ENCODE peak calls at places on chromosomes 16 and 17, in four cellular contexts. J is uterus, L is tibial nerve, M is heart left ventricle. T is an unnamed sample. For H3K4me1, the result is how much of the 10 kb centered on the place peaks cover.

GRCh38 chr17:77131919-77132318 is 8.8 kb upstream of the SEC14L1 start:
- DNase-seq in J (no peak), L (no peak), M (no peak), T (no peak)

GRCh38 chr17:28743243-28744103 is at the start of gene TRAF4:
- DNase-seq in J (peak), M (peak), L (peak), T (peak)

GRCh38 chr17:77205396-77206124 is 64.8 kb downstream of the SEC14L1 start:
- DNase-seq in J (no peak), M (no peak), L (no peak), T (no peak)

GRCh38 chr16:4900750-4901149 is 36.2 kb downstream of the PPL start:
- DNase-seq in J (no peak), L (no peak), M (no peak), T (no peak)

GRCh38 chr16:78639775-78640174 is 540.3 kb downstream of the WWOX start:
- DNase-seq in J (no peak), L (no peak), M (no peak), T (no peak)

GRCh38 chr17:42311240-42312034 is 23.1 kb downstream of the STAT5A start:
- DNase-seq in J (peak), L (peak), M (peak), T (peak)

GRCh38 chr16:66131895-66132294 is 234.6 kb upstream of the CDH5 start:
- DNase-seq in J (no peak), L (no peak), M (no peak), T (no peak)

GRCh38 chr16:28202147-28202746 is 9.5 kb downstream of the XPO6 start:
- DNase-seq in J (no peak), M (no peak), L (no peak), T (no peak)

GRCh38 chr16:11799509-11800384 is 2.7 kb upstream of the ZC3H7A start:
- DNase-seq in L (no peak), M (no peak), J (no peak), T (no peak)

GRCh38 chr16:81639931-81640680 is 139.0 kb upstream of the PLCG2 start:
- DNase-seq in L (no peak), M (no peak), J (no peak), T (no peak)

GRCh38 chr16:46751381-46751780 is 3.2 kb upstream of the MYLK3 start:
- DNase-seq in J (no peak), M (no peak), L (no peak), T (no peak)

GRCh38 chr16:11619327-11619851 is 32.7 kb upstream of the LITAF start:
- DNase-seq in M (no peak), L (no peak), J (no peak), T (peak)

GRCh38 chr17:40718904-40719303 is 15.4 kb upstream of the KRT24 start:
- DNase-seq in L (no peak), J (no peak), M (no peak), T (no peak)

GRCh38 chr17:40551874-40552768 is 13.2 kb downstream of the CCR7 start:
- DNase-seq in J (peak), M (peak), L (no peak), T (peak)

GRCh38 chr17:44804301-44805061 is 25.6 kb downstream of the GJC1 start:
- DNase-seq in J (peak), M (peak), L (no peak), T (no peak)

GRCh38 chr17:70375406-70375805 is 206.1 kb downstream of the KCNJ2 start:
- DNase-seq in M (no peak), L (no peak), J (no peak), T (no peak)
- H3K4me1 ChIP-seq in M (under half), L (under half), J (under half), T (under half)

GRCh38 chr16:21150375-21151001 is at the start of gene DNAH3:
- DNase-seq in M (no peak), L (no peak), J (no peak), T (peak)
- H3K4me3 ChIP-seq in M (no peak), L (no peak), J (no peak), T (no peak)

DNA sequence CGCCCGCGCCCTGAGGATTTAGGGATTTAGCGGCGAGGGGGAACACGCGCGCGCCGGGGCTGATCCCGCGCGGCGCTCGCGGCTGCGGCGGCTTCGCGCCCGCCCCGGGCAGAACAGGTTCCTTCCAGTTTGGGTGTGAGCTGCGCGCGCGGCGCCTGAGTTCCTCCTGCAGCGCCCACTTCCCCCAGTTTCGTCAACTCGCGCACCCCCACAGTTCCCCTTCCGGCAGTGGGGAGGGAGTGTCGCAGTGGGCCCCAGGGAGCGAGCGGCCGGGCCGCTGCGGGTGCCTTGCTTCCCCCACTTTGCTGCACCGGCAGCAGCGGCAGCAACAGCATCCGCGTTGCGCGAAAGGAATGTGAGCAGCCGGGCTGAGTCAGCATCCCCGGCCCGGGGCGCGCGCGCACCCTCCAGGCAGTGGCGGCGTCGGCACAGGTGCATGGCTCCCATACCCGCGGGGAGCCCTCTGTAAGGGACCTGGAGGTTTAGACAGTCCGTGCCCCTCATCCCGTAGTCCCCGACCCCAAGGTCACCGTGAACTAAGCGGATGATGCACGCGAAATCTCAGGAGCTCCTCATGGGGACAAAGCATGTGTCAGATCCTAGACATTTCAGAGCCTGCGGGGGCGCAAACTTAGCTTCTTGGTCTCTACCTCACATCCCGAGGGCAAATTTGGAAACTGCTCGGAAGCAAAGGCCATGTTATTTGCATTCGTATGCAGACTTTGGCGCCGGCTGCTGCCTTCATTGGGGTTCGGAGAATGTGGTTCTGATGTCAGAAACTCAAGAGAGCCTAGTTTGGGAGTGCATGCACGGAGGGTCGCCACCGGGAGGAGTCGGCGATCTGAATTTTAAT is 767 bp downstream of the ARSG start:
- DNase-seq in M (peak), J (peak), L (peak), T (peak)
- TF ChIP-seq POLR2A in M (no peak), J (peak), L (peak), T (peak)

GRCh38 chr17:38427160-38427949 is 909 bp upstream of the ARHGAP23 start:
- DNase-seq in L (no peak), M (no peak), J (no peak), T (no peak)

GRCh38 chr17:38426441-38426840 is 1.8 kb upstream of the ARHGAP23 start:
- DNase-seq in J (no peak), M (no peak), L (no peak), T (no peak)

GRCh38 chr17:38424297-38424972 is 3.8 kb upstream of the ARHGAP23 start:
- DNase-seq in J (no peak), M (no peak), L (no peak), T (no peak)

GRCh38 chr17:38425048-38425447 is 3.2 kb upstream of the ARHGAP23 start:
- DNase-seq in M (no peak), J (no peak), L (no peak), T (no peak)

GRCh38 chr17:38425744-38426143 is 2.5 kb upstream of the ARHGAP23 start:
- DNase-seq in J (peak), L (no peak), M (peak), T (no peak)
- H3K4me1 ChIP-seq in J (under half), L (under half), M (under half), T (under half)

GRCh38 chr17:61395983-61396585 is 3.6 kb upstream of the TBX2 start:
- DNase-seq in L (no peak), M (no peak), J (no peak), T (no peak)

GRCh38 chr17:61393904-61394629 is 5.6 kb upstream of the TBX2 start:
- DNase-seq in L (no peak), M (no peak), J (no peak), T (no peak)

GRCh38 chr17:61393550-61393903 is 6.1 kb upstream of the TBX2 start:
- DNase-seq in L (no peak), J (no peak), M (no peak), T (no peak)

GRCh38 chr17:61395409-61395982 is 4.1 kb upstream of the TBX2 start:
- DNase-seq in J (no peak), M (no peak), L (no peak), T (no peak)

GRCh38 chr17:61394630-61395408 is 4.8 kb upstream of the TBX2 start:
- DNase-seq in L (no peak), M (no peak), J (no peak), T (no peak)
- H3K4me3 ChIP-seq in L (no peak), M (peak), J (no peak), T (no peak)

GRCh38 chr17:49763735-49764558 is at the start of gene FAM117A:
- DNase-seq in M (peak), J (peak), L (peak), T (peak)
- TF ChIP-seq POLR2A in M (no peak), J (peak), L (no peak), T (peak)

DNA sequence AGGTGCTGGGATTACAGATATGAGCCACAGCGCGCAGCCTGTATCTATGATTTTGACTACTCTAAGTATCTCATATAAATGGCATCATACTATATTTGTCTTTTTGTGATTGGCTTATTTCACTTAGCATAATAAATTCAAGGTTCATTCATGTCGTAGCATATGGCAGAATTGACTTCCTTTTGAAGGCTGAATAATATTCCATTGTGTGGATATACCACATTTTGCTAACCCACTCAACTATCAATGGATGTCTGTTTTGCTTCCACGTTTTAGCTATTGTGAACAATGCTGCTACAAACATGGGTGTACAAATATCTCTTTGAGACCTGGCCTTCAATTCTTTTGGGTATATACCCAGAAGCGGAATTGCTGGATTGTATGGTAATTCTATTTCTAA is 10.1 kb downstream of the PLXDC1 start:
- DNase-seq in J (no peak), M (no peak), L (no peak), T (no peak)
- H3K4me1 ChIP-seq in J (under half), M (under half), L (under half), T (under half)

GRCh38 chr17:57484826-57485565 is 228.7 kb downstream of the MSI2 start:
- DNase-seq in M (no peak), J (no peak), L (no peak), T (peak)
- H3K4me3 ChIP-seq in M (no peak), J (no peak), L (no peak), T (no peak)

DNA sequence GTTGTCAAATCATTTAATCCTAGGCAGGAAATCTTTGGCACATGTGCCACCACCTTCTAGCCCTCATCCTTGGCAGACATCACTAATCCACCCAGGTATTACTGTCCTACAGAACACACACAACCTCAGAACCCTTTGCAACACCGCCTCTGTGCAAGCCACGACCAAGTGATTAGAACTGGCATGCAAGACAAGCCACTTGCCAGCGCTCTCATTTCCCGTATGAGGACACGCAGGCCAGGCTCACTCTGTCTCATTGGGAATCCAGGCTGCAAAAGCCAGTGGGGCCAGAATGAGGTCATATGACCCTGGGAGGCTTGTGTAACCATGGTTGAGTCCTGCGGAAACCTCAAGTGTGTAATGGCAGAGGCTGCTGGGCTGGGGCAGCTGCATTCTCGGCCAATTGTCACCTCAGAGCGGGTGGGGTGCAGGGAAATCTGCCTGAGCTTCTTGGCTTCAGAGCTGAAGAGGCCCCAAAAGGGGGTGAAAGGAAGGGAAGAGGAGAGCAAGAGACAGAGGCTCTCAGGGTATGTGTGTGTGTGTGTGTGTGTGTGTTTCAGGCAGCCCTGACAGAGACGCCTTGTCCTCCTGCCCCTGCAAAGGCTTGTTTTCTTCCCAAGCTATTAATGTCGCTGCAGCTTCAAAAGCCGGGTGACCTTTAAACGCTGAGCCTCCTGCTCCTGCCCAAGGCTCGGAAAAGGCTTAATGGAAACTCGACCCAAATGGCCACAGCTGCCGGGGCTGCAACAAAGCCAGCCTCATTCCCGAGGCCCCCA is 43.2 kb upstream of the MRPS23 start:
- DNase-seq in M (peak), L (peak), J (peak), T (peak)
- TF ChIP-seq POLR2A in M (no peak), L (no peak), J (peak), T (peak)

DNA sequence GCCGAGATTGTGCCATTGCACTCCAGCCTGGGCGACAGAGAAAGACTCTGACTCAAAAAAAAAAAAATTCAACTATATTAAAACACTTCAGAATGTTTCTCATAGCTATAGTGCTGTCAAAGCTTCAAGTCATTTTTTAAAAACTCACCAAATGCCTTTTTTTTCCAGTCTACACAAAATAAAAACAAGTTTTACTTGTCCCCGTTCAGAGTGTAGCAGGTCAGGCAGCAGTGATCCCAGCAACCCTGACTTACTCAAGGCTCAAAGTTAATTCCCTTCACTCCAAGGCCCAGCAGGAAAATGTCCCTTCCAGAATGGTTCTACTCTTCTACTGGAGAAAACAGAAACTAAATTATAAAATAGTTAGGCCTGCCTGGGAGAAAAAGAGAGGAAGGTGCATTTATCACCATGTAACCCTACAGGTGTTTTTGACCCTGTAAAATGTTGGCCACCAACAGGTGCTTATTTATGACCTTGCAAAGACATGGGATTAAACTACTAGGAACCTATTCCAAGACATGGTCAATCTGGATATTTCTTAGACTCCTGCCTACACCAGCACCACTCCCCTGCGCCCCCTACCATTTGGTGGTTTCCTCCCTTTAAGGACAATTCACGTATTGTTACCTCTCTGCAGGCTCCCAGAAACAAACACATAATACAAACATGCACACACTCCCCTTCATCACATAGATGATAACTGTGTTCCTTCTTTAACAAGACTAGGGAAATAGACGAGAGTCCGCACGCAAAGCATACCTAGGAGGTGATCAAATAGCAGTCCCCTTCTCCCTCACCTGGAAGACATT is 5.4 kb downstream of the AMFR start:
- DNase-seq in L (no peak), J (no peak), M (no peak), T (no peak)
- H3K4me1 ChIP-seq in L (under half), J (under half), M (under half), T (under half)

T was measured in thyroid gland.